ENCODE peak calls at places on chromosomes 2 and 18, in five cellular contexts. One of them, this sample, is unnamed.

GRCh38 chr2:238502956-238503791 is 76.4 kb downstream of the ASB1 start:
- DNase-seq in endothelial cell: no peak
- DNase-seq in GM23338: no peak
- DNase-seq in IMR-90: no peak
- DNase-seq in endodermal cell: no peak
- DNase-seq in this sample: peak; percentile 81

GRCh38 chr18:58507881-58508280 is 121.0 kb downstream of the ALPK2 start:
- DNase-seq in endothelial cell: no peak
- DNase-seq in GM23338: no peak
- DNase-seq in IMR-90: no peak
- DNase-seq in endodermal cell: no peak
- DNase-seq in this sample: no peak

GRCh38 chr2:8553643-8554042 is 128.2 kb upstream of the ID2 start:
- DNase-seq in endothelial cell: no peak
- DNase-seq in GM23338: no peak
- DNase-seq in IMR-90: no peak
- DNase-seq in endodermal cell: no peak
- DNase-seq in this sample: no peak

GRCh38 chr18:13877133-13877532 is 38.2 kb downstream of the MC2R start:
- DNase-seq in endothelial cell: no peak
- DNase-seq in GM23338: no peak
- DNase-seq in IMR-90: no peak
- DNase-seq in endodermal cell: no peak
- DNase-seq in this sample: no peak

GRCh38 chr2:11850082-11850481 is 103.7 kb downstream of the LPIN1 start:
- DNase-seq in endothelial cell: no peak
- DNase-seq in GM23338: no peak
- DNase-seq in IMR-90: no peak
- DNase-seq in endodermal cell: no peak
- DNase-seq in this sample: no peak

GRCh38 chr2:229869226-229869625 is 52.6 kb downstream of the TRIP12 start:
- DNase-seq in endothelial cell: no peak
- DNase-seq in GM23338: no peak
- DNase-seq in IMR-90: no peak
- DNase-seq in endodermal cell: no peak
- DNase-seq in this sample: no peak

GRCh38 chr2:62440281-62440946 is 65.6 kb downstream of the TMEM17 start:
- DNase-seq in endothelial cell: no peak
- DNase-seq in GM23338: no peak
- DNase-seq in IMR-90: no peak
- DNase-seq in endodermal cell: no peak
- DNase-seq in this sample: no peak

GRCh38 chr2:27701676-27702075 is 38.0 kb downstream of the SLC4A1AP start:
- DNase-seq in endothelial cell: no peak
- DNase-seq in GM23338: no peak
- DNase-seq in IMR-90: no peak
- DNase-seq in endodermal cell: no peak
- DNase-seq in this sample: no peak

GRCh38 chr18:76376668-76377358 is 118.2 kb downstream of the ZNF516 start:
- DNase-seq in endothelial cell: no peak
- DNase-seq in GM23338: no peak
- DNase-seq in IMR-90: no peak
- DNase-seq in endodermal cell: no peak
- DNase-seq in this sample: no peak

GRCh38 chr2:24365051-24365450 is 4.7 kb upstream of the ITSN2 start:
- DNase-seq in endothelial cell: no peak
- DNase-seq in GM23338: no peak
- DNase-seq in IMR-90: no peak
- DNase-seq in endodermal cell: no peak
- DNase-seq in this sample: no peak

GRCh38 chr2:9205963-9206948 is at the start of gene ASAP2:
- DNase-seq in endothelial cell: peak; percentile 74
- DNase-seq in GM23338: peak; percentile 76
- DNase-seq in IMR-90: peak; percentile 68
- DNase-seq in endodermal cell: peak; percentile 84
- DNase-seq in this sample: peak; percentile 88

GRCh38 chr2:71603311-71603794 is 150.0 kb downstream of the DYSF start:
- DNase-seq in endothelial cell: no peak
- DNase-seq in GM23338: no peak
- DNase-seq in IMR-90: no peak
- DNase-seq in endodermal cell: peak; percentile 41
- DNase-seq in this sample: no peak

GRCh38 chr2:144414324-144414845 is 105.5 kb downstream of the ZEB2 start:
- DNase-seq in endothelial cell: no peak
- DNase-seq in GM23338: no peak
- DNase-seq in IMR-90: peak; percentile 97
- DNase-seq in endodermal cell: no peak
- DNase-seq in this sample: no peak

GRCh38 chr18:10736984-10737383 is 211.2 kb downstream of the NAPG start:
- DNase-seq in endothelial cell: no peak
- DNase-seq in GM23338: peak; percentile 16
- DNase-seq in IMR-90: no peak
- DNase-seq in endodermal cell: peak; percentile 57
- DNase-seq in this sample: no peak

GRCh38 chr2:230319211-230319862 is 7.7 kb upstream of the SP140L start:
- DNase-seq in endothelial cell: no peak
- DNase-seq in GM23338: no peak
- DNase-seq in IMR-90: no peak
- DNase-seq in endodermal cell: no peak
- DNase-seq in this sample: no peak

GRCh38 chr18:10205136-10205535 is 249.3 kb upstream of the APCDD1 start:
- DNase-seq in endothelial cell: no peak
- DNase-seq in GM23338: no peak
- DNase-seq in IMR-90: no peak
- DNase-seq in endodermal cell: no peak
- DNase-seq in this sample: no peak

GRCh38 chr2:1328684-1329083 is 84.6 kb upstream of the TPO start:
- DNase-seq in endothelial cell: no peak
- DNase-seq in GM23338: no peak
- DNase-seq in IMR-90: no peak
- DNase-seq in endodermal cell: no peak
- DNase-seq in this sample: no peak

GRCh38 chr2:222442665-222443064 is 18.3 kb downstream of the SGPP2 start:
- DNase-seq in endothelial cell: no peak
- DNase-seq in GM23338: no peak
- DNase-seq in IMR-90: no peak
- DNase-seq in endodermal cell: no peak
- DNase-seq in this sample: no peak

GRCh38 chr2:106057206-106057605 is 136.9 kb downstream of the UXS1 start:
- DNase-seq in endothelial cell: no peak
- DNase-seq in GM23338: no peak
- DNase-seq in IMR-90: no peak
- DNase-seq in endodermal cell: no peak
- DNase-seq in this sample: no peak

GRCh38 chr2:71001592-71002570 is 7.2 kb upstream of the TEX261 start:
- DNase-seq in endothelial cell: no peak
- DNase-seq in GM23338: peak; percentile 81
- DNase-seq in IMR-90: no peak
- DNase-seq in endodermal cell: peak; percentile 90
- DNase-seq in this sample: no peak

DNA sequence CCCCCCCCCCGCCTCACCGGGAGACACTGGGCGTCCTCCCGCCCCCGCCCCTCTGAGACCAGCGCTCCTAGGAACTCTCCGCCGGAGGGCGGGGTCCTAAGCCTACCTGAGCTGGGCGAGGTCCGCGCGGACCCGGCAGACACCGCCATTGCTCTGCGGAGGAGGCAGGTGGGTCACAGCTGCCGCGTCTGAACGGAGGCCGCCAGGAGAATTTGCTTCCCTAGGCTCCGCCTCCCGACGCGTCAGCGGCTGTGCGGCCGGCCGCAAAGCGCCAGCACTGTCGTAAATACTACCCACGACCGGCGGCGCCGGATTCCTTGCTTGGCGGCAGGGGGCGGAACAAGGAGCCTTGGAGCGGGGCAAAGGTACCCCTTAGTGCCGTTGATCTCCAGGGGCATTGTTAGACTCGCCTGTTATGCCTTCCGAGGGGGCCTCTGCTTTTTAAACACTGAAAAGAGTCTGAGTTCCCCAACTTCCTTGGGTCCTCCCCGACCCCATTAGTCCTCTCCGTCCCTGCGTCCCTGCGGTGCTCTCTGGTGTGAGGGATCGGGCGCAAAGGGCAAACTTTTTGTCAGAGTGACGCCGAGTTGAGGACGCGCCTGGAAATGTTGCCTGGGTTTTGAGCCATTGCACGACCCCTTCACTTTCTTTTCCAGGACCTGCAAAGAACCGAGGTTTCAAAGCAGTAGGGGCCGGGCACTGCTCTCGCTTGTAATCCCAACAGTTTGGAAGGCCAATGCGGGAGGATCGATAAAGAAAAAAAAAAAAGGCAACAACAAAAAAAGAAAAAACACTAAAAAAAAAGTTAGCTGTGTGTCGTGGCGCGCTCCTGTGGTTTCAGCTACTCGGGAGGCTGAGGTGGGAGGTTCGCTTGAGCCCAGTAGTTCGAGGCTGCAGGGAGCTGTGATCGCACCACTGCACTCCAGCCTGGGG is at the start of gene GGCX:
- DNase-seq in endothelial cell: peak; percentile 95
- DNase-seq in GM23338: peak; percentile 99
- DNase-seq in IMR-90: peak; percentile 92
- DNase-seq in endodermal cell: peak; percentile 99
- DNase-seq in this sample: peak; percentile 96
- TF ChIP-seq CTCF in endothelial cell: no peak
- TF ChIP-seq CTCF in GM23338: peak; percentile 1
- TF ChIP-seq CTCF in IMR-90: peak; percentile 31
- TF ChIP-seq CTCF in endodermal cell: no peak
- TF ChIP-seq CTCF in this sample: peak; percentile 44

GRCh38 chr2:127176371-127177311 is 43.5 kb downstream of the CYP27C1 start:
- DNase-seq in endothelial cell: no peak
- DNase-seq in GM23338: peak; percentile 54
- DNase-seq in IMR-90: peak; percentile 32
- DNase-seq in endodermal cell: peak; percentile 73
- DNase-seq in this sample: no peak
- TF ChIP-seq CTCF in endothelial cell: no peak
- TF ChIP-seq CTCF in GM23338: peak; percentile 33
- TF ChIP-seq CTCF in IMR-90: no peak
- TF ChIP-seq CTCF in endodermal cell: no peak
- TF ChIP-seq CTCF in this sample: peak; percentile 30

DNA sequence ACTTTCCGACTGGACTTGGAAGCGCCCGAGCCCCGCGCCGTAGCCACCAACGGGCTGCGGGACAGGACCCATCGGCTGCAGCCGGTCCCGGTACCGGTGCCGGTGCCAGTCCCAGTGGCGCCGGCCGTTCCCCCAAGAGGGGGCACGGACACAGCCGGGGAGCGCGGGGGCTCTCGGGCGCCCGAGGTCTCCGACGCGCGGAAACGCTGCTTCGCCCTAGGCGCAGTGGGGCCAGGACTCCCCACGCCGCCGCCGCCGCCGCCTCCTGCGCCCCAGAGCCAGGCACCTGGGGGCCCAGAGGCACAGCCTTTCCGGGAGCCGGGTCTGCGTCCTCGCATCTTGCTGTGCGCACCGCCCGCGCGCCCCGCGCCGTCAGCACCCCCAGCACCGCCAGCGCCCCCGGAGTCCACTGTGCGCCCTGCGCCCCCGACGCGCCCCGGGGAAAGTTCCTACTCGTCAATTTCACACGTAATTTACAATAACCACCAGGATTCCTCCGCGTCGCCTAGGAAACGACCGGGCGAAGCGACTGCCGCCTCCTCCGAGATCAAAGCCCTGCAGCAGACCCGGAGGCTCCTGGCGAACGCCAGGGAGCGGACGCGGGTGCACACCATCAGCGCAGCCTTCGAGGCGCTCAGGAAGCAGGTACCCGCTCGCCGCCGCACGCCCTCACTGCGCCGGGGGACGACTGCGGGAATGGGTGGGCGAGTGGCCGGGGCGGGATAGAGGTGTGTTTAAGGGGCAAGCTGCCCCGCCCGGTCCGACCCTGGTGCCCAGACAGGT is 713 bp downstream of the ATOH8 start:
- DNase-seq in endothelial cell: peak; percentile 56
- DNase-seq in GM23338: peak; percentile 79
- DNase-seq in IMR-90: peak; percentile 39
- DNase-seq in endodermal cell: peak; percentile 89
- DNase-seq in this sample: no peak
- TF ChIP-seq CTCF in endothelial cell: no peak
- TF ChIP-seq CTCF in GM23338: no peak
- TF ChIP-seq CTCF in IMR-90: no peak
- TF ChIP-seq CTCF in endodermal cell: peak; percentile 39
- TF ChIP-seq CTCF in this sample: no peak

GRCh38 chr2:242040303-242040655 is 170.8 kb downstream of the RTP5 start:
- DNase-seq in endothelial cell: no peak
- DNase-seq in GM23338: no peak
- DNase-seq in IMR-90: no peak
- DNase-seq in endodermal cell: no peak
- DNase-seq in this sample: no peak

GRCh38 chr2:242043538-242044205 is 174.1 kb downstream of the RTP5 start:
- DNase-seq in endothelial cell: no peak
- DNase-seq in GM23338: no peak
- DNase-seq in IMR-90: no peak
- DNase-seq in endodermal cell: no peak
- DNase-seq in this sample: peak; percentile 46

GRCh38 chr2:242040681-242041080 is 171.2 kb downstream of the RTP5 start:
- DNase-seq in endothelial cell: no peak
- DNase-seq in GM23338: no peak
- DNase-seq in IMR-90: no peak
- DNase-seq in endodermal cell: no peak
- DNase-seq in this sample: no peak

GRCh38 chr2:242044206-242044590 is 174.7 kb downstream of the RTP5 start:
- DNase-seq in endothelial cell: no peak
- DNase-seq in GM23338: no peak
- DNase-seq in IMR-90: no peak
- DNase-seq in endodermal cell: no peak
- DNase-seq in this sample: peak; percentile 68

GRCh38 chr2:242041816-242042215 is 172.3 kb downstream of the RTP5 start:
- DNase-seq in endothelial cell: no peak
- DNase-seq in GM23338: no peak
- DNase-seq in IMR-90: no peak
- DNase-seq in endodermal cell: no peak
- DNase-seq in this sample: peak; percentile 48
- TF ChIP-seq CTCF in endothelial cell: no peak
- TF ChIP-seq CTCF in GM23338: no peak
- TF ChIP-seq CTCF in IMR-90: no peak
- TF ChIP-seq CTCF in endodermal cell: no peak
- TF ChIP-seq CTCF in this sample: no peak

GRCh38 chr2:164773635-164774034 is 68.0 kb downstream of the COBLL1 start:
- DNase-seq in endothelial cell: no peak
- DNase-seq in GM23338: no peak
- DNase-seq in IMR-90: no peak
- DNase-seq in endodermal cell: no peak
- DNase-seq in this sample: no peak
- TF ChIP-seq CTCF in endothelial cell: no peak
- TF ChIP-seq CTCF in GM23338: no peak
- TF ChIP-seq CTCF in IMR-90: no peak
- TF ChIP-seq CTCF in endodermal cell: no peak
- TF ChIP-seq CTCF in this sample: no peak

This sample was measured in osteocyte.